ENCODE peak calls at places on chromosome 1, in ten cellular contexts. B is lower lobe of right lung; V is CD4-positive, alpha-beta memory T cell; X is cardiac muscle cell; A is pancreas; D is thoracic aorta; T is mesenchymal stem cell; E is MM.1S; L is effector memory CD4-positive, alpha-beta T cell; Z is Panc1. C is an unnamed sample.

GRCh38 chr1:156643266-156644092 is 1.6 kb downstream of the BCAN start:
- DNase-seq in B (no peak), V (peak; percentile 58), X (no peak), A (no peak), D (no peak), T (no peak), E (no peak), L (no peak), Z (no peak), C (no peak)

GRCh38 chr1:87958201-87958600 is 629.5 kb downstream of the LMO4 start:
- DNase-seq in B (no peak), V (no peak), X (no peak), A (no peak), D (no peak), T (no peak), E (no peak), L (no peak), Z (no peak), C (no peak)

GRCh38 chr1:63621698-63622097 is 28.5 kb downstream of the PGM1 start:
- DNase-seq in B (no peak), V (no peak), X (no peak), A (peak; percentile 29), D (peak; percentile 20), T (peak; percentile 20), E (no peak), L (no peak), Z (no peak), C (no peak)

GRCh38 chr1:209768354-209768774 is 12.5 kb downstream of the TRAF3IP3 start:
- DNase-seq in B (no peak), V (peak; percentile 92), X (no peak), A (no peak), D (no peak), T (no peak), E (peak; percentile 98), L (peak; percentile 71), Z (no peak), C (no peak)

GRCh38 chr1:165539306-165539705 is 4.5 kb upstream of the LRRC52 start:
- DNase-seq in B (no peak), V (no peak), X (no peak), A (no peak), D (no peak), T (peak; percentile 56), E (no peak), L (no peak), Z (no peak), C (no peak)

GRCh38 chr1:40921522-40921921 is 58.0 kb upstream of the CTPS1 start:
- DNase-seq in B (no peak), V (no peak), X (no peak), A (no peak), D (no peak), T (no peak), E (no peak), L (no peak), Z (no peak), C (no peak)

GRCh38 chr1:54168206-54168965 is 15.6 kb upstream of the CDCP2 start:
- DNase-seq in B (no peak), V (no peak), X (no peak), A (no peak), D (no peak), T (no peak), E (no peak), L (no peak), Z (no peak), C (no peak)

GRCh38 chr1:119372493-119373086 is 4.0 kb downstream of the HAO2 start:
- DNase-seq in B (no peak), V (no peak), X (peak; percentile 59), A (no peak), D (no peak), T (peak; percentile 2), E (peak; percentile 66), L (no peak), Z (no peak), C (peak; percentile 18)

GRCh38 chr1:162892916-162893714 is 32.1 kb upstream of the CCDC190 start:
- DNase-seq in B (no peak), V (no peak), X (peak; percentile 22), A (no peak), D (no peak), T (peak; percentile 54), E (no peak), L (no peak), Z (no peak), C (peak; percentile 46)

GRCh38 chr1:10888791-10889627 is 92.6 kb upstream of the CASZ1 start:
- DNase-seq in B (no peak), V (no peak), X (no peak), A (no peak), D (no peak), T (no peak), E (no peak), L (no peak), Z (no peak), C (no peak)

GRCh38 chr1:52098139-52098871 is 42.2 kb downstream of the BTF3L4 start:
- DNase-seq in B (no peak), V (no peak), X (no peak), A (no peak), D (no peak), T (no peak), E (no peak), L (no peak), Z (no peak), C (no peak)

DNA sequence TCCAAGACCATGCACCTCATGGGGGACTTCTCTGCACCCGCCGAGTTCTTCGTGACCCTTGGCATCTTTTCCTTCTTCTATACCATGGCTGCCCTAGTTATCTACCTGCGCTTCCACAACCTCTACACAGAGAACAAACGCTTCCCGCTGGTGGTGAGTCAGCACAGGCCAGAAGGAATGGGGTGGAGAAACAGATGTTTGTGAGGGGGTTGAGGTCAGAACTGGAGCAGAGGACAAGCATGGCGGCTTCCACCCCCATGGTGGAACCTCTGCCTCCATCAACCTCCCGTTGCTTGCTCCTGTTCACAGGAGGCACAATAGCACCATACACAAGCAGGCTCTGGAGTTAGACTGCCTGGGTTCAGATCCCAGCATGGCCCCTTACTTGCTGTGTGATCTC is 6.9 kb upstream of the ATXN7L2 start:
- DNase-seq in B (no peak), V (no peak), X (no peak), A (no peak), D (no peak), T (no peak), E (no peak), L (no peak), Z (no peak), C (no peak)
- H3K27me3 ChIP-seq in B (peaks cover 14% of the 10 kb centered on the region), V (peaks cover 13% of the 10 kb centered on the region), X (no peaks in the 10 kb centered on the region), A (no peaks in the 10 kb centered on the region), D (no peaks in the 10 kb centered on the region), T (no peaks in the 10 kb centered on the region), E (peaks cover 18% of the 10 kb centered on the region), L (peaks cover 11% of the 10 kb centered on the region), Z (no peaks in the 10 kb centered on the region), C (no peaks in the 10 kb centered on the region)

GRCh38 chr1:23217421-23218115 is at the start of gene HTR1D:
- DNase-seq in B (no peak), V (no peak), X (peak; percentile 41), A (peak; percentile 42), D (no peak), T (no peak), E (no peak), L (no peak), Z (no peak), C (peak; percentile 44)

GRCh38 chr1:23216771-23217420 is 406 bp downstream of the HTR1D start:
- DNase-seq in B (no peak), V (no peak), X (peak; percentile 61), A (peak; percentile 36), D (no peak), T (no peak), E (no peak), L (peak; percentile 3), Z (no peak), C (peak; percentile 24)

GRCh38 chr1:23214640-23215039 is 2.7 kb downstream of the HTR1D start:
- DNase-seq in B (no peak), V (no peak), X (no peak), A (no peak), D (no peak), T (no peak), E (no peak), L (no peak), Z (no peak), C (no peak)

GRCh38 chr1:23215751-23216449 is 1.4 kb downstream of the HTR1D start:
- DNase-seq in B (no peak), V (no peak), X (peak; percentile 69), A (no peak), D (no peak), T (no peak), E (no peak), L (no peak), Z (no peak), C (no peak)

GRCh38 chr1:23215291-23215690 is 2.0 kb downstream of the HTR1D start:
- DNase-seq in B (no peak), V (no peak), X (no peak), A (no peak), D (no peak), T (no peak), E (no peak), L (no peak), Z (no peak), C (no peak)
- H3K27me3 ChIP-seq in B (peaks cover 47% of the 10 kb centered on the region), V (peaks cover 16% of the 10 kb centered on the region), X (peaks cover 50% of the 10 kb centered on the region), A (no peaks in the 10 kb centered on the region), D (peaks cover 9% of the 10 kb centered on the region), T (peaks cover 87% of the 10 kb centered on the region), E (peaks cover 41% of the 10 kb centered on the region), L (peaks cover 27% of the 10 kb centered on the region), Z (no peaks in the 10 kb centered on the region), C (peaks cover 55% of the 10 kb centered on the region)

DNA sequence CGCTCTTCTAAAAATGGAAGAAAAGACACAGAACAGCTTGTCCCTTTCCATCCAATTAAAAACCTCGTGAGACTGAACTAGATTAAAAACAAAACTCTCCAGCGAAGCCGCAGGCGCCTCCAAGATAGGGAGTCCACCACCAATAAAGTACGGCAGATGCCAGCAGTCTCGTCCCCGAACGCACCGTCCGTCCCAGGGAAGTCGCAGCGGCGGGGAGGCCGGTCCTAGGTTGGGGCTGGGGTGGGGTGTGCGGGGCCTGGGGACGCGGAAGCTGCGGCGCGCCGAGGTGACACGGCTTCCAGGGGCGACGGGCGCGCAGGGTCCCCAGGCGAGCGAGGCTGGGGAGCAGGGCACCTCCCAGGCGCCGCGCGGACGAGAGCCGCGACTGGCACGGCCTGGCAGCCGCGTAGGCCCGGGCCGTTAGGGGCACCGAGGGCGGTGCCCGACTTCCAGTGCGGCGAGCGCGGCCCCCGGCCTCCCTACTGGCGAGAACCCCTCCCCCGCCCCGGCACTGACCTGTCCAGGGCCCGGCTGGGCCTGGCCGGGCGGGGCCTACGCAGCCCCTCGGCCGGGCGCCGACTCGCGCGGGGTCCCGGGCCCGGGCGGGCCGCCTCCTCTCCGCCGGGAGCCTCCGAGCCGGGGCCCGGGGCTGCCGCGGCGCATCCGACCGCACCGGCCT is 28.3 kb upstream of the A3GALT2 start:
- DNase-seq in B (peak; percentile 80), V (peak; percentile 61), X (peak; percentile 79), A (peak; percentile 73), D (no peak), T (no peak), E (peak; percentile 41), L (peak; percentile 34), Z (no peak), C (peak; percentile 58)
- H3K27me3 ChIP-seq in B (no peaks in the 10 kb centered on the region), V (no peaks in the 10 kb centered on the region), X (no peaks in the 10 kb centered on the region), A (no peaks in the 10 kb centered on the region), D (no peaks in the 10 kb centered on the region), T (no peaks in the 10 kb centered on the region), E (peaks cover 4% of the 10 kb centered on the region), L (no peaks in the 10 kb centered on the region), Z (no peaks in the 10 kb centered on the region), C (no peaks in the 10 kb centered on the region)

DNA sequence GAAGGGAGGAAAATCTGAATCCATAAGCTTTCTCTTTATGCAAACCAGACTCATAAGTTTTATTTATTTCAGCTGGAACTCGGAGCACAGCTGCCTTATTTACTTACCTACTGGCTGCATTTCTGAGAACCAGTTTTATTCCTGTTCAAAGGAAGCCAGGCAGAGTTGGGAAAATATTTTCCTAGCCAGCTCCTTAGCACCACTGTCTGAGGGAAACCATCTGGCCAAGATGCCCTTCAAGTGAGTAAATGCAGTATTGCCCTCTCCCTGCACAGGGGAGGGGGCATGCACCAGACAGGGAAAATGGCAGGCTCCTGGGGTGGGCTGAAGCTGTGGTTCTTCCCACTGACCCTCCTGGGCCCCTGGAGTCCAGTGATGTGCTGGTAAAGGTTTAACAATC is 28.9 kb upstream of the FMOD start:
- DNase-seq in B (no peak), V (no peak), X (no peak), A (no peak), D (no peak), T (peak; percentile 65), E (peak; percentile 3), L (no peak), Z (no peak), C (peak; percentile 43)
- H3K27me3 ChIP-seq in B (no peaks in the 10 kb centered on the region), V (no peaks in the 10 kb centered on the region), X (no peaks in the 10 kb centered on the region), A (no peaks in the 10 kb centered on the region), D (no peaks in the 10 kb centered on the region), T (peaks cover 22% of the 10 kb centered on the region), E (no peaks in the 10 kb centered on the region), L (no peaks in the 10 kb centered on the region), Z (peaks cover 16% of the 10 kb centered on the region), C (peaks cover 31% of the 10 kb centered on the region)